ENCODE peak calls at places on chromosomes 7 and 10, in five cellular contexts. V is GM12878, F is HepG2, S is SK-N-SH, K is K562. T is an unnamed sample.

GRCh38 chr7:57215423-57215822 is 83.2 kb upstream of the ZNF479 start:
- DNase-seq in S (no peak), F (no peak), K (no peak), V (no peak), T (no peak)

GRCh38 chr7:87059525-87060287 is at the start of gene ELAPOR2:
- DNase-seq in F (peak), V (peak), K (peak), S (peak), T (peak)

GRCh38 chr7:36286241-36286640 is 103.4 kb upstream of the ANLN start:
- DNase-seq in V (no peak), S (no peak), K (no peak), F (no peak), T (no peak)

GRCh38 chr10:80528185-80528700 is 9.5 kb upstream of the SH2D4B start:
- DNase-seq in K (no peak), V (no peak), F (no peak), S (no peak), T (no peak)

GRCh38 chr7:90592036-90592435 is 4.1 kb upstream of the CDK14 start:
- DNase-seq in V (no peak), F (no peak), S (no peak), K (no peak), T (no peak)

GRCh38 chr10:132643709-132644543 is 106.3 kb downstream of the INPP5A start:
- DNase-seq in K (no peak), F (no peak), V (no peak), S (peak), T (no peak)

GRCh38 chr7:130305677-130306076 is 12.7 kb downstream of the CPA4 start:
- DNase-seq in F (no peak), S (peak), V (no peak), K (no peak), T (no peak)

GRCh38 chr10:14184841-14185500 is 145.8 kb downstream of the FRMD4A start:
- DNase-seq in F (peak), V (peak), K (peak), S (no peak), T (no peak)

GRCh38 chr10:108911814-108912541 is 1011.3 kb downstream of the XPNPEP1 start:
- DNase-seq in S (peak), K (no peak), V (no peak), F (peak), T (peak)

GRCh38 chr7:30164567-30164966 is 29.8 kb downstream of the MTURN start:
- DNase-seq in S (peak), K (peak), V (no peak), F (peak), T (no peak)

GRCh38 chr10:7385114-7385513 is 25.7 kb downstream of the SFMBT2 start:
- DNase-seq in V (no peak), F (no peak), S (no peak), K (no peak), T (no peak)

GRCh38 chr10:83410570-83410969 is 728.7 kb upstream of the GHITM start:
- DNase-seq in F (no peak), S (no peak), V (no peak), K (no peak), T (no peak)

GRCh38 chr10:61606971-61607907 is 55.5 kb upstream of the CABCOCO1 start:
- DNase-seq in K (peak), S (no peak), F (peak), V (no peak), T (no peak)

GRCh38 chr7:107924841-107925490 is 34.0 kb downstream of the DLD start:
- DNase-seq in S (no peak), V (peak), K (no peak), F (no peak), T (no peak)

GRCh38 chr10:78371118-78371517 is 337.5 kb downstream of the RPS24 start:
- DNase-seq in F (no peak), S (no peak), K (no peak), V (no peak), T (no peak)

GRCh38 chr10:68233045-68233444 is 1.1 kb upstream of the ATOH7 start:
- DNase-seq in V (no peak), K (no peak), S (no peak), F (no peak), T (no peak)

GRCh38 chr7:135333196-135333595 is 99.6 kb downstream of the STRA8 start:
- DNase-seq in F (no peak), S (no peak), V (no peak), K (no peak), T (no peak)

GRCh38 chr7:106443156-106443555 is 158.4 kb upstream of the NAMPT start:
- DNase-seq in S (no peak), F (no peak), V (no peak), K (no peak), T (no peak)

GRCh38 chr7:156318926-156319325 is 321.6 kb upstream of the RNF32 start:
- DNase-seq in F (no peak), S (no peak), K (no peak), V (no peak), T (no peak)

GRCh38 chr7:85554294-85554877 is 367.5 kb upstream of the SEMA3D start:
- DNase-seq in F (peak), V (no peak), S (peak), K (peak), T (no peak)

GRCh38 chr10:11225935-11226334 is 208.3 kb downstream of the CELF2 start:
- DNase-seq in S (no peak), V (no peak), F (no peak), K (peak), T (no peak)

GRCh38 chr10:72331575-72332422 is 22.9 kb downstream of the DNAJB12 start:
- DNase-seq in K (no peak), V (peak), S (peak), F (peak), T (peak)
- TF ChIP-seq EP300 in K (no peak), V (peak), S (peak), F (peak), T (no peak)

GRCh38 chr10:95845411-95845810 is 62.4 kb upstream of the CC2D2B start:
- DNase-seq in F (no peak), S (no peak), K (no peak), V (no peak), T (no peak)

GRCh38 chr10:95840121-95840520 is 67.7 kb upstream of the CC2D2B start:
- DNase-seq in K (no peak), V (no peak), S (no peak), F (no peak), T (no peak)

GRCh38 chr10:95837783-95838182 is 70.0 kb upstream of the CC2D2B start:
- DNase-seq in V (peak), K (no peak), S (no peak), F (no peak), T (no peak)

GRCh38 chr10:95840681-95841080 is 67.1 kb upstream of the CC2D2B start:
- DNase-seq in F (no peak), K (no peak), S (no peak), V (no peak), T (no peak)

GRCh38 chr10:95841711-95842498 is 65.9 kb upstream of the CC2D2B start:
- DNase-seq in V (no peak), S (peak), K (peak), F (peak), T (peak)
- TF ChIP-seq SIN3A in V (no peak), S (no peak), K (no peak), F (no peak), T (no peak)

DNA sequence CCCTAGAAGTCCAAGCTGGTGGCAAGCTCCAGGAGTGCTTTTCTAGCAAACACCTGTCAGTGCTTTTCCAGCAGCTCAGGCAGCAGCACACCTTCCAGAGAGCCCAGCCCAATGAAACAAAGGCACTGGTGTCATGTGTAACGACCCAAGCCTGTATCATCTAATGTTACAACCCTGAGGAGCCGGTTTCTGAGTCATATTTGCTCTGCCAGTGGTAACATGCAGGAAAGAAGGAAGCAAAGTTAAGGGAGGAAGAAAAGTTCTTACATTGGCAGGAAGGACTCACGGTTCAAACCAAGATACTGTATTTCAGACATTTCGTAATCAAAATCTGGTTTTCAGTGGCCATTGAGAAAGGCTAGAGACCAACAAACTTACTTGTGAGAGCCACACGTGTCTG is at the start of gene ANKRD22:
- DNase-seq in S (no peak), K (no peak), F (no peak), V (no peak), T (no peak)
- TF ChIP-seq EP300 in S (no peak), K (no peak), F (no peak), V (no peak), T (no peak)

DNA sequence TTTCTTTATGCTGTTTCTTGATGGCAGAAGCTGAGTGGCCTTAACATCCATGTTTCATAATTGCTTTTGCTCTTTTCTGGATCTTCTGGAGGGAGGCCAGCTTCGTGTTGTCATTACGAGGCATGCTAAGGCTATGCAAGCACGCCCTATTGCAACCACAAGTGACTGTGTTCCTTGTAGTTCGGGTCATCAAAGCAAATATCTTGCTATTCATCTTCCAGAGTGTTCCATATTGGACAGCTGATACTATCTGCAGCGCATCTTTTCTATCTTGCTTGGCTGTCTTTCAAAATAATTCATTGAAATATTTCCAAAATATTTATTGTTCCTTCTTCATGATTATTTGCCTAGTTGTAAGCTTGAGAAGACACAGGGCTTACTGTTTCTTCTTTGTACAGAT is 5.0 kb downstream of the EPHB6 start:
- DNase-seq in V (no peak), S (no peak), F (no peak), K (no peak), T (no peak)
- TF ChIP-seq SIN3A in V (no peak), S (no peak), F (no peak), K (no peak), T (no peak)

GRCh38 chr10:30834636-30835035 is 197.0 kb downstream of the ZNF438 start:
- DNase-seq in S (no peak), F (no peak), V (no peak), K (no peak), T (no peak)

GRCh38 chr10:30832727-30833624 is 198.7 kb downstream of the ZNF438 start:
- DNase-seq in S (no peak), V (no peak), F (no peak), K (no peak), T (no peak)

GRCh38 chr10:30835146-30835545 is 196.5 kb downstream of the ZNF438 start:
- DNase-seq in S (no peak), F (no peak), V (no peak), K (no peak), T (no peak)

GRCh38 chr10:30833625-30833970 is 198.1 kb downstream of the ZNF438 start:
- DNase-seq in V (no peak), F (no peak), S (no peak), K (no peak), T (no peak)

DNA sequence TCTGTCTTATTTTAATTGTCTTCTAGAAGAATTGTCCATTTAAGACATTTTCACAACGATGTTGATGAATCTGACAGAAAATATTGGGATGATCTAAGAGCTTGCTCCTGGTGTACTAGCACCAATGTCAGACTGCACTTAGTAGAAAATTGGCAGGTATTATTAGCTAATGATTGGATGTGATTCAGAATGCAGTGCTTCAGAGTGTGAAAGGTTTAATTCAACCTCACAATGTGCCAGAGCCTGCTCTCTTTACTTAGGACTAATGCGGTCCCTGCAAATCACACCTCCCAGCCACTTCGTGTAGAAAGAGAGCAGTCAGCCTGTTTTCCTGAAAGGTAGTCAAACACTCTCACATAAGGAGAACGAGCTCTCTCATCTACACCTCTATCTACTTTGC is 197.5 kb downstream of the ZNF438 start:
- DNase-seq in K (no peak), F (no peak), S (no peak), V (no peak), T (no peak)
- TF ChIP-seq EP300 in K (no peak), F (no peak), S (no peak), V (no peak), T (no peak)

GRCh38 chr7:151379193-151379520 is 30.7 kb downstream of the WDR86 start:
- DNase-seq in F (no peak), S (no peak), V (no peak), K (no peak), T (no peak)

GRCh38 chr7:151376218-151376902 is 33.5 kb downstream of the WDR86 start:
- DNase-seq in K (no peak), F (no peak), S (no peak), V (no peak), T (no peak)

GRCh38 chr7:151377406-151377805 is 32.4 kb downstream of the WDR86 start:
- DNase-seq in S (peak), V (no peak), F (no peak), K (no peak), T (no peak)

GRCh38 chr7:151378496-151379192 is 31.2 kb downstream of the WDR86 start:
- DNase-seq in V (no peak), F (no peak), S (no peak), K (no peak), T (no peak)

GRCh38 chr7:151378011-151378410 is 31.8 kb downstream of the WDR86 start:
- DNase-seq in S (no peak), K (no peak), F (no peak), V (no peak), T (no peak)
- TF ChIP-seq SIN3A in S (no peak), K (no peak), F (no peak), V (no peak), T (no peak)

GRCh38 chr10:121516071-121516470 is 82.2 kb downstream of the FGFR2 start:
- DNase-seq in S (no peak), K (no peak), F (no peak), V (no peak), T (no peak)

GRCh38 chr10:121509776-121510175 is 88.5 kb downstream of the FGFR2 start:
- DNase-seq in K (no peak), S (no peak), V (no peak), F (no peak), T (no peak)

GRCh38 chr10:121514141-121514865 is 83.9 kb downstream of the FGFR2 start:
- DNase-seq in F (no peak), V (no peak), K (no peak), S (no peak), T (no peak)

GRCh38 chr10:121511943-121512342 is 86.3 kb downstream of the FGFR2 start:
- DNase-seq in S (no peak), F (peak), K (no peak), V (no peak), T (no peak)

DNA sequence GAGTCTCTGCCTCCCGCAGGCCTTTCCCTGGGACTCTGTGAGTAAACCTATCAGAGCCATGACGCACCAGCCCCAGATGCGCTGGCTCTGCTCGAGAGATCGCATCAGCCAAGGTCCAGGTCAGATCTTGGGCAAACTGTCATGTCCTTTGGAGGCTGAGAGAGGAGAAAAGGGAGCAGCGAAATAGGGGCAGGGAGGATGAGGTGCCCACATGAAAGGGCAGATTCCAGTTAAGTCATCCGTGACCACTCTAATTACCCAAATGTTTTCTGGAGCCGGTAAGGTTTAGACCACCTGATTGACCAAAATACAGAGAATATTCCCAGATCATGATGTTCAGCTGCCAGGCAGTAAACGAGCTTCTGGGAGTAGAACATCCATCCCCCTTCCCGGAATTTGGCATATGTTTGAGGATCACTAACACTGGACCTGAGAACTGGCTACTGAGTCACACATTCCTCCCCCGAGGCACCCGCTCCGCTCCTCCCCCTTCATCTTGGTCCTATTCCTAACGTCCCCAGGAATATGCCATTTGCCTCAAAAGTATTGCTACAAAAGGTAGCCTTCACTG is 88.0 kb downstream of the FGFR2 start:
- DNase-seq in K (no peak), F (no peak), V (no peak), S (no peak), T (no peak)
- TF ChIP-seq EP300 in K (no peak), F (no peak), V (no peak), S (no peak), T (no peak)